ENCODE peak calls at places on chromosomes 16 and 17, in four cellular contexts. One of them, this sample, is unnamed.

GRCh38 chr16:56874800-56875199 is 9.8 kb downstream of the SLC12A3 start:
- DNase-seq in GM12878: no peak
- DNase-seq in K562: no peak
- DNase-seq in HL-60: no peak
- DNase-seq in this sample: no peak

GRCh38 chr17:61452301-61453290 is at the start of gene TBX4:
- DNase-seq in GM12878: no peak
- DNase-seq in K562: no peak
- DNase-seq in HL-60: no peak
- DNase-seq in this sample: no peak

GRCh38 chr17:35245196-35245486 is 2.3 kb downstream of the SLFN5 start:
- DNase-seq in GM12878: no peak
- DNase-seq in K562: no peak
- DNase-seq in HL-60: no peak
- DNase-seq in this sample: no peak

GRCh38 chr17:2724783-2725164 is 13.2 kb upstream of the CLUH start:
- DNase-seq in GM12878: no peak
- DNase-seq in K562: peak; percentile 36
- DNase-seq in HL-60: no peak
- DNase-seq in this sample: peak; percentile 69

GRCh38 chr17:75105269-75106080 is 4.3 kb upstream of the ARMC7 start:
- DNase-seq in GM12878: no peak
- DNase-seq in K562: peak; percentile 69
- DNase-seq in HL-60: no peak
- DNase-seq in this sample: peak; percentile 56

GRCh38 chr16:17277981-17278381 is 192.8 kb downstream of the XYLT1 start:
- DNase-seq in GM12878: no peak
- DNase-seq in K562: no peak
- DNase-seq in HL-60: no peak
- DNase-seq in this sample: no peak

GRCh38 chr16:82082543-82083244 is 47.6 kb downstream of the HSD17B2 start:
- DNase-seq in GM12878: no peak
- DNase-seq in K562: no peak
- DNase-seq in HL-60: no peak
- DNase-seq in this sample: no peak

GRCh38 chr17:1870592-1870991 is 40.8 kb downstream of the RPA1 start:
- DNase-seq in GM12878: no peak
- DNase-seq in K562: no peak
- DNase-seq in HL-60: no peak
- DNase-seq in this sample: no peak

GRCh38 chr16:49022351-49022963 is 259.2 kb downstream of the CBLN1 start:
- DNase-seq in GM12878: no peak
- DNase-seq in K562: no peak
- DNase-seq in HL-60: no peak
- DNase-seq in this sample: no peak

GRCh38 chr17:63706346-63707102 is 6.6 kb upstream of the LIMD2 start:
- DNase-seq in GM12878: no peak
- DNase-seq in K562: no peak
- DNase-seq in HL-60: no peak
- DNase-seq in this sample: no peak

GRCh38 chr16:90001761-90002503 is 17.3 kb downstream of the DBNDD1 start:
- DNase-seq in GM12878: no peak
- DNase-seq in K562: no peak
- DNase-seq in HL-60: no peak
- DNase-seq in this sample: no peak

GRCh38 chr17:29883497-29883896 is 46.5 kb downstream of the SSH2 start:
- DNase-seq in GM12878: no peak
- DNase-seq in K562: no peak
- DNase-seq in HL-60: no peak
- DNase-seq in this sample: no peak

GRCh38 chr17:42276609-42277341 is 584 bp upstream of the STAT5B start:
- DNase-seq in GM12878: no peak
- DNase-seq in K562: peak; percentile 67
- DNase-seq in HL-60: no peak
- DNase-seq in this sample: no peak

GRCh38 chr17:77481476-77482374 is 341.0 kb downstream of the SEC14L1 start:
- DNase-seq in GM12878: no peak
- DNase-seq in K562: no peak
- DNase-seq in HL-60: no peak
- DNase-seq in this sample: no peak

GRCh38 chr17:66976781-66977201 is 12.3 kb downstream of the CACNG4 start:
- DNase-seq in GM12878: no peak
- DNase-seq in K562: no peak
- DNase-seq in HL-60: no peak
- DNase-seq in this sample: no peak

GRCh38 chr17:21279198-21279535 is 5.3 kb upstream of the MAP2K3 start:
- DNase-seq in GM12878: no peak
- DNase-seq in K562: no peak
- DNase-seq in HL-60: no peak
- DNase-seq in this sample: no peak

GRCh38 chr17:76917829-76918228 is 49.6 kb downstream of the MGAT5B start:
- DNase-seq in GM12878: no peak
- DNase-seq in K562: no peak
- DNase-seq in HL-60: no peak
- DNase-seq in this sample: no peak

GRCh38 chr16:13453938-13454553 is 465.9 kb upstream of the ERCC4 start:
- DNase-seq in GM12878: no peak
- DNase-seq in K562: peak; percentile 41
- DNase-seq in HL-60: peak; percentile 6
- DNase-seq in this sample: no peak

GRCh38 chr17:9056566-9056965 is 35.3 kb downstream of the NTN1 start:
- DNase-seq in GM12878: no peak
- DNase-seq in K562: no peak
- DNase-seq in HL-60: no peak
- DNase-seq in this sample: no peak

GRCh38 chr17:8681175-8681949 is 50.8 kb upstream of the MYH10 start:
- DNase-seq in GM12878: no peak
- DNase-seq in K562: no peak
- DNase-seq in HL-60: no peak
- DNase-seq in this sample: no peak

GRCh38 chr16:72939247-72939646 is 108.7 kb downstream of the ZFHX3 start:
- DNase-seq in GM12878: no peak
- DNase-seq in K562: no peak
- DNase-seq in HL-60: no peak
- DNase-seq in this sample: no peak

GRCh38 chr17:5781236-5781927 is 197.1 kb upstream of the NLRP1 start:
- DNase-seq in GM12878: no peak
- DNase-seq in K562: no peak
- DNase-seq in HL-60: no peak
- DNase-seq in this sample: no peak

GRCh38 chr16:88062341-88062861 is 111.2 kb downstream of the BANP start:
- DNase-seq in GM12878: no peak
- DNase-seq in K562: no peak
- DNase-seq in HL-60: no peak
- DNase-seq in this sample: no peak

GRCh38 chr16:89584768-89585549 is 9.4 kb downstream of the CPNE7 start:
- DNase-seq in GM12878: no peak
- DNase-seq in K562: no peak
- DNase-seq in HL-60: no peak
- DNase-seq in this sample: no peak

GRCh38 chr16:84138824-84139627 is 6.0 kb downstream of the HSDL1 start:
- DNase-seq in GM12878: peak; percentile 56
- DNase-seq in K562: peak; percentile 63
- DNase-seq in HL-60: no peak
- DNase-seq in this sample: peak; percentile 39

GRCh38 chr16:12124742-12125141 is 148.2 kb downstream of the SNX29 start:
- DNase-seq in GM12878: no peak
- DNase-seq in K562: no peak
- DNase-seq in HL-60: no peak
- DNase-seq in this sample: no peak

GRCh38 chr17:77164483-77165030 is 23.8 kb downstream of the SEC14L1 start:
- DNase-seq in GM12878: no peak
- DNase-seq in K562: no peak
- DNase-seq in HL-60: no peak
- DNase-seq in this sample: no peak

GRCh38 chr17:57514614-57515013 is 230.5 kb downstream of the CCDC182 start:
- DNase-seq in GM12878: no peak
- DNase-seq in K562: no peak
- DNase-seq in HL-60: no peak
- DNase-seq in this sample: no peak

GRCh38 chr17:50072925-50073324 is 17.0 kb downstream of the ITGA3 start:
- DNase-seq in GM12878: no peak
- DNase-seq in K562: no peak
- DNase-seq in HL-60: no peak
- DNase-seq in this sample: no peak

GRCh38 chr16:57012353-57012752 is 23.0 kb downstream of the NLRC5 start:
- DNase-seq in GM12878: no peak
- DNase-seq in K562: no peak
- DNase-seq in HL-60: no peak
- DNase-seq in this sample: no peak

GRCh38 chr16:50371936-50372595 is 3.3 kb upstream of the BRD7 start:
- DNase-seq in GM12878: no peak
- DNase-seq in K562: no peak
- DNase-seq in HL-60: no peak
- DNase-seq in this sample: no peak

GRCh38 chr16:2971134-2971984 is 2.2 kb downstream of the PAQR4 start:
- DNase-seq in GM12878: no peak
- DNase-seq in K562: no peak
- DNase-seq in HL-60: no peak
- DNase-seq in this sample: no peak

GRCh38 chr17:46978489-46979022 is 497 bp downstream of the RPRML start:
- DNase-seq in GM12878: no peak
- DNase-seq in K562: peak; percentile 63
- DNase-seq in HL-60: no peak
- DNase-seq in this sample: peak; percentile 34

GRCh38 chr16:67456383-67457140 is 24.4 kb downstream of the ATP6V0D1 start:
- DNase-seq in GM12878: no peak
- DNase-seq in K562: peak; percentile 43
- DNase-seq in HL-60: no peak
- DNase-seq in this sample: no peak

GRCh38 chr17:57633236-57633635 is 111.9 kb downstream of the CCDC182 start:
- DNase-seq in GM12878: no peak
- DNase-seq in K562: no peak
- DNase-seq in HL-60: no peak
- DNase-seq in this sample: no peak

GRCh38 chr16:84839956-84840355 is 20.2 kb downstream of the CRISPLD2 start:
- DNase-seq in GM12878: no peak
- DNase-seq in K562: no peak
- DNase-seq in HL-60: no peak
- DNase-seq in this sample: no peak

GRCh38 chr16:79571753-79572544 is 28.6 kb downstream of the MAF start:
- DNase-seq in GM12878: no peak
- DNase-seq in K562: no peak
- DNase-seq in HL-60: no peak
- DNase-seq in this sample: no peak
- TF ChIP-seq SPI1 in GM12878: no peak
- TF ChIP-seq SPI1 in K562: no peak
- TF ChIP-seq SPI1 in HL-60: no peak
- TF ChIP-seq SPI1 in this sample: no peak

GRCh38 chr17:43528319-43528987 is 17.7 kb downstream of the ETV4 start:
- DNase-seq in GM12878: no peak
- DNase-seq in K562: peak; percentile 40
- DNase-seq in HL-60: no peak
- DNase-seq in this sample: no peak
- TF ChIP-seq SPI1 in GM12878: no peak
- TF ChIP-seq SPI1 in K562: no peak
- TF ChIP-seq SPI1 in HL-60: no peak
- TF ChIP-seq SPI1 in this sample: no peak

DNA sequence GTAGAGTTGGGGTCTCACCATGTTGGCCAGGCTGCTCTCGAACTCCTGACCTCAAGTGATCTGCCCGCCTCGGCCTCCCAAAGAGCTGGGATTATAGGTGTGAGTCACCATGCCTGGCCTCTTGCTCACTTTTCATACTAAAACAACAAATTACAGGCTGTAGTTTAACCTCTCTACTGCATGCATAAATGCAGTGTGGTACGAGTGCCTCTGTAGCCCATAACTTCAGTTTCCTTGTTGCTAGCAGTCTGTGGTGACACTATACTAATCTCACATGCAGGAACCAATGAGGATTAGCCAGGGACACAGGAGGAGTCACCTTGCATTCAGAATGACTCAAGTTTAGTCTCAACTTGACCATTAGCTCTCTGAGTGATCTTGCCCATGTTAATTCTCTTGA is 20.1 kb downstream of the HMOX2 start:
- DNase-seq in GM12878: no peak
- DNase-seq in K562: no peak
- DNase-seq in HL-60: no peak
- DNase-seq in this sample: no peak
- TF ChIP-seq SPI1 in GM12878: no peak
- TF ChIP-seq SPI1 in K562: no peak
- TF ChIP-seq SPI1 in HL-60: no peak
- TF ChIP-seq SPI1 in this sample: no peak

GRCh38 chr16:1902547-1903219 is 15.5 kb downstream of the HS3ST6 start:
- DNase-seq in GM12878: no peak
- DNase-seq in K562: no peak
- DNase-seq in HL-60: no peak
- DNase-seq in this sample: no peak

GRCh38 chr16:1899641-1900451 is 18.4 kb downstream of the HS3ST6 start:
- DNase-seq in GM12878: no peak
- DNase-seq in K562: no peak
- DNase-seq in HL-60: no peak
- DNase-seq in this sample: no peak

GRCh38 chr16:1903220-1903574 is 15.0 kb downstream of the HS3ST6 start:
- DNase-seq in GM12878: no peak
- DNase-seq in K562: no peak
- DNase-seq in HL-60: no peak
- DNase-seq in this sample: no peak

GRCh38 chr16:1903845-1904820 is 14.1 kb downstream of the HS3ST6 start:
- DNase-seq in GM12878: no peak
- DNase-seq in K562: no peak
- DNase-seq in HL-60: no peak
- DNase-seq in this sample: no peak

GRCh38 chr16:1900452-1900774 is 17.8 kb downstream of the HS3ST6 start:
- DNase-seq in GM12878: no peak
- DNase-seq in K562: no peak
- DNase-seq in HL-60: no peak
- DNase-seq in this sample: no peak
- TF ChIP-seq SPI1 in GM12878: no peak
- TF ChIP-seq SPI1 in K562: no peak
- TF ChIP-seq SPI1 in HL-60: no peak
- TF ChIP-seq SPI1 in this sample: no peak